ENCODE peak calls at places on chromosome 18, in four cellular contexts. A, Y, G and P are unnamed samples.

GRCh38 chr18:74064510-74064909 is 83.1 kb downstream of the FBXO15 start:
- DNase-seq in A (no peak), Y (no peak), G (no peak), P (no peak)

GRCh38 chr18:616380-616995 is 19.7 kb downstream of the CLUL1 start:
- DNase-seq in A (peak; percentile 58), Y (no peak), G (no peak), P (peak; percentile 35)

GRCh38 chr18:25299426-25299825 is 52.5 kb downstream of the ZNF521 start:
- DNase-seq in A (no peak), Y (no peak), G (no peak), P (no peak)

GRCh38 chr18:11752116-11752911 is 63.2 kb downstream of the GNAL start:
- DNase-seq in A (no peak), Y (no peak), G (peak; percentile 68), P (no peak)

GRCh38 chr18:54215069-54215468 is 9.4 kb downstream of the MBD2 start:
- DNase-seq in A (no peak), Y (no peak), G (no peak), P (no peak)

GRCh38 chr18:9971313-9971920 is 57.6 kb downstream of the VAPA start:
- DNase-seq in A (peak; percentile 78), Y (peak; percentile 27), G (peak; percentile 89), P (peak; percentile 64)

GRCh38 chr18:48036191-48036590 is 105.7 kb upstream of the SMAD2 start:
- DNase-seq in A (no peak), Y (no peak), G (no peak), P (no peak)

GRCh38 chr18:23816740-23817139 is 127.5 kb downstream of the LAMA3 start:
- DNase-seq in A (no peak), Y (no peak), G (no peak), P (no peak)

GRCh38 chr18:68841301-68841700 is 43.4 kb downstream of the CCDC102B start:
- DNase-seq in A (no peak), Y (no peak), G (no peak), P (no peak)

GRCh38 chr18:7479756-7480155 is 87.4 kb upstream of the PTPRM start:
- DNase-seq in A (no peak), Y (no peak), G (no peak), P (no peak)

GRCh38 chr18:25974630-25975077 is 115.8 kb downstream of the SS18 start:
- DNase-seq in A (no peak), Y (no peak), G (no peak), P (no peak)

GRCh38 chr18:73245345-73245744 is 377.6 kb upstream of the NETO1 start:
- DNase-seq in A (no peak), Y (no peak), G (peak; percentile 47), P (no peak)

GRCh38 chr18:24342347-24342746 is 55.3 kb downstream of the OSBPL1A start:
- DNase-seq in A (no peak), Y (no peak), G (no peak), P (no peak)

GRCh38 chr18:4603955-4604354 is 148.8 kb upstream of the DLGAP1 start:
- DNase-seq in A (no peak), Y (no peak), G (no peak), P (no peak)

GRCh38 chr18:70154591-70155194 is 50.8 kb downstream of the RTTN start:
- DNase-seq in A (no peak), Y (no peak), G (no peak), P (no peak)

GRCh38 chr18:20971886-20972267 is 139.7 kb downstream of the ROCK1 start:
- DNase-seq in A (peak; percentile 23), Y (no peak), G (no peak), P (peak; percentile 23)

GRCh38 chr18:8238507-8238906 is 370.7 kb upstream of the RAB12 start:
- DNase-seq in A (no peak), Y (no peak), G (no peak), P (peak; percentile 90)

GRCh38 chr18:66966171-66966570 is 362.3 kb upstream of the CDH19 start:
- DNase-seq in A (no peak), Y (no peak), G (no peak), P (no peak)

GRCh38 chr18:74625157-74625556 is 27.5 kb downstream of the ZNF407 start:
- DNase-seq in A (no peak), Y (no peak), G (no peak), P (no peak)

GRCh38 chr18:50465211-50466153 is 90.6 kb downstream of the SKA1 start:
- DNase-seq in A (no peak), Y (no peak), G (no peak), P (no peak)

GRCh38 chr18:58080516-58080915 is 36.5 kb downstream of the NEDD4L start:
- DNase-seq in A (no peak), Y (no peak), G (no peak), P (no peak)

GRCh38 chr18:79529991-79530390 is 134.3 kb downstream of the NFATC1 start:
- DNase-seq in A (no peak), Y (no peak), G (no peak), P (no peak)

GRCh38 chr18:12296087-12296403 is 12.0 kb upstream of the TUBB6 start:
- DNase-seq in A (no peak), Y (no peak), G (no peak), P (no peak)

GRCh38 chr18:58221060-58221725 is 177.2 kb downstream of the NEDD4L start:
- DNase-seq in A (peak; percentile 82), Y (no peak), G (peak; percentile 48), P (peak; percentile 81)

GRCh38 chr18:79405019-79405780 is 9.5 kb downstream of the NFATC1 start:
- DNase-seq in A (no peak), Y (no peak), G (no peak), P (no peak)

GRCh38 chr18:12492907-12493306 is 85.2 kb downstream of the PRELID3A start:
- DNase-seq in A (no peak), Y (no peak), G (no peak), P (no peak)

GRCh38 chr18:73150199-73150598 is 282.4 kb upstream of the NETO1 start:
- DNase-seq in A (no peak), Y (no peak), G (no peak), P (no peak)

GRCh38 chr18:12393998-12394397 is 13.7 kb upstream of the PRELID3A start:
- DNase-seq in A (no peak), Y (no peak), G (no peak), P (peak; percentile 60)

GRCh38 chr18:9898792-9899549 is 13.2 kb downstream of the TXNDC2 start:
- DNase-seq in A (peak; percentile 56), Y (no peak), G (no peak), P (peak; percentile 75)

GRCh38 chr18:73688851-73689659 is 458.6 kb downstream of the FBXO15 start:
- DNase-seq in A (no peak), Y (peak; percentile 20), G (no peak), P (no peak)

GRCh38 chr18:31819925-31820229 is 59.2 kb upstream of the SLC25A52 start:
- DNase-seq in A (no peak), Y (no peak), G (no peak), P (no peak)

GRCh38 chr18:13271512-13271911 is 53.0 kb downstream of the LDLRAD4 start:
- DNase-seq in A (no peak), Y (no peak), G (no peak), P (peak; percentile 67)

GRCh38 chr18:4807495-4808293 is 352.6 kb upstream of the DLGAP1 start:
- DNase-seq in A (no peak), Y (no peak), G (no peak), P (no peak)

GRCh38 chr18:47930086-47930843 is at the start of gene SMAD2:
- DNase-seq in A (peak; percentile 76), Y (no peak), G (peak; percentile 91), P (peak; percentile 87)

GRCh38 chr18:23662309-23663263 is at the start of gene ANKRD29:
- DNase-seq in A (peak; percentile 23), Y (no peak), G (peak; percentile 73), P (no peak)

GRCh38 chr18:9690418-9691178 is 17.5 kb upstream of the RAB31 start:
- DNase-seq in A (no peak), Y (no peak), G (no peak), P (no peak)

GRCh38 chr18:2967357-2967756 is 45.6 kb downstream of the LPIN2 start:
- DNase-seq in A (no peak), Y (no peak), G (no peak), P (no peak)
- H3K4me1 ChIP-seq in A (peaks cover 22% of the 10 kb centered on the region), Y (peaks cover 67% of the 10 kb centered on the region), G (peaks cover 9% of the 10 kb centered on the region), P (peaks cover 81% of the 10 kb centered on the region)

GRCh38 chr18:2351126-2351850 is 220.0 kb downstream of the METTL4 start:
- DNase-seq in A (no peak), Y (no peak), G (no peak), P (no peak)
- TF ChIP-seq BRCA1 in A (no peak), Y (no peak), G (no peak), P (no peak)

GRCh38 chr18:62450175-62450545 is 72.7 kb upstream of the ZCCHC2 start:
- DNase-seq in A (no peak), Y (no peak), G (no peak), P (no peak)

GRCh38 chr18:62447652-62448051 is 75.2 kb upstream of the ZCCHC2 start:
- DNase-seq in A (no peak), Y (no peak), G (no peak), P (no peak)

GRCh38 chr18:62448426-62448825 is 74.4 kb upstream of the ZCCHC2 start:
- DNase-seq in A (no peak), Y (no peak), G (no peak), P (no peak)

GRCh38 chr18:62450546-62451395 is 72.1 kb upstream of the ZCCHC2 start:
- DNase-seq in A (peak; percentile 62), Y (no peak), G (no peak), P (peak; percentile 63)

GRCh38 chr18:62449490-62450104 is 73.2 kb upstream of the ZCCHC2 start:
- DNase-seq in A (no peak), Y (no peak), G (no peak), P (no peak)
- H3K4me1 ChIP-seq in A (peaks cover 25% of the 10 kb centered on the region), Y (no peaks in the 10 kb centered on the region), G (no peaks in the 10 kb centered on the region), P (peaks cover 75% of the 10 kb centered on the region)

GRCh38 chr18:46470714-46471113 is 186.3 kb downstream of the LOXHD1 start:
- DNase-seq in A (no peak), Y (no peak), G (no peak), P (no peak)

GRCh38 chr18:46475367-46475752 is 181.7 kb downstream of the LOXHD1 start:
- DNase-seq in A (no peak), Y (no peak), G (no peak), P (no peak)

GRCh38 chr18:46471809-46472498 is 185.1 kb downstream of the LOXHD1 start:
- DNase-seq in A (no peak), Y (no peak), G (no peak), P (no peak)

GRCh38 chr18:46477425-46478011 is 179.5 kb downstream of the LOXHD1 start:
- DNase-seq in A (no peak), Y (no peak), G (no peak), P (no peak)

DNA sequence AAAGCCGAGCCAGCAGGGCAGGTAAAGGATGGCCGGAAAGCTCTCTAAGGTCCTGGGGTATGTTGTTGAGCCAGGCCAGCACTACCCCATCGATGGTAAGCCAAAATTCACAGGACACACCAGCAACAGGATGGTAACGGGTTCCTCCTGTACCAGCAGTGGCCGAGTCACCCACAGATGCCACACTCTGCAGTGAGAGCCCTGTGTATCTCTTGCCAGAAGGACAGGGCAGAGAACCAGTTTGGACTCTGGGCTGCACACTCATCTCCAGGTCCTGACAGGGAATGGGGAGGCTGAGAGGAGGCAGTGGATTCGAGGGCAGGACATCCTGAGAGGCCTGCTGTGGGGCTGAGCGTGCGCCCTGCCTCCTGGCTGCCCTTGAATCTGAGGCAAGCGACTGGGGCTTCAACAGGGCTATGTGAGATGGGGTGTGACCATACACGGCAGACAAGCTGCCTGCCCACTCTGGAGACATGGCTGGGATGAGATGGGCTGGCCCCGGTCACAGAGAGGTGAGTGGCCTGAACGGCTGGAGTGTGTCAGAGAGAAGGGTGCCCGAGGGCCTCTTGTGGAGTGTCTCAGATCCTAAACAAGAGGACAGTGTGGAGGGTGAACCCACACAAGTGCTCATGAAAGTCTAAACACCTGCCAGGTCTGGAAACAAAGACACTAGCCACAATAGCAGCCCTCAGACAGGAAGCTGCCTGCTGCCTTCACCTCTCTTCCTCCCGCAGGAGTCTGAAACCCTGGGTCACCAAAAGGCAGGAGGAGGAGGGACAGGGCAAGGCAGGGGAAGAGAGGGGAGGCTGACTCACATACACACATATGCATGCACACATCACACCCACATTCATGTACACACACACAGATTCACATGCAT is 182.3 kb downstream of the LOXHD1 start:
- DNase-seq in A (no peak), Y (no peak), G (no peak), P (no peak)
- TF ChIP-seq BRCA1 in A (no peak), Y (no peak), G (no peak), P (no peak)